ENCODE peak calls at places on chromosome 15, in nine cellular contexts. Y is adipocyte, L is H7, S is stomach, J is T-helper 2 cell, M is SK-N-DZ, G is kidney glomerular epithelial cell, U is uterus, P is NCI-H1417 treated with DMSO at 0.1 percent for 48 hours. C is an unnamed sample.
A peak's percentile ranks its signal among the peaks of the same experiment; 100 is the strongest.

GRCh38 chr15:93378547-93378946 is 289.5 kb upstream of the RGMA start:
- DNase-seq in S (no peak), Y (no peak), U (peak; percentile 60), L (no peak), M (no peak), G (no peak), J (no peak), P (peak; percentile 92), C (no peak)

GRCh38 chr15:90994059-90994416 is 297 bp downstream of the PRC1 start:
- DNase-seq in G (no peak), L (peak; percentile 80), U (no peak), S (peak; percentile 26), M (no peak), P (no peak), Y (peak; percentile 55), J (no peak), C (no peak)

GRCh38 chr15:66760968-66761722 is 59.1 kb downstream of the SMAD6 start:
- DNase-seq in L (no peak), M (no peak), S (no peak), Y (no peak), G (no peak), U (no peak), P (no peak), J (no peak), C (peak; percentile 39)

GRCh38 chr15:49831206-49831965 is 210.5 kb downstream of the DTWD1 start:
- DNase-seq in P (no peak), Y (peak; percentile 73), L (no peak), J (no peak), U (peak; percentile 58), M (no peak), G (peak; percentile 46), S (no peak), C (peak; percentile 92)

GRCh38 chr15:82709421-82710207 is at the start of gene AP3B2:
- DNase-seq in M (peak; percentile 88), Y (peak; percentile 88), G (peak; percentile 61), S (peak; percentile 68), P (peak; percentile 72), L (peak; percentile 97), U (peak; percentile 39), J (peak; percentile 48), C (peak; percentile 68)

GRCh38 chr15:69998541-69999391 is 99.0 kb downstream of the TLE3 start:
- DNase-seq in M (no peak), J (no peak), P (no peak), L (no peak), Y (no peak), G (no peak), S (no peak), U (no peak), C (no peak)

GRCh38 chr15:23801881-23802280 is 114.8 kb upstream of the NDN start:
- DNase-seq in G (no peak), M (no peak), L (no peak), P (no peak), S (peak; percentile 39), J (no peak), U (no peak), Y (no peak), C (no peak)

GRCh38 chr15:48868549-48868948 is 9.4 kb upstream of the EID1 start:
- DNase-seq in P (no peak), S (no peak), G (peak; percentile 78), Y (peak; percentile 56), J (no peak), M (no peak), L (no peak), U (no peak), C (peak; percentile 93)

GRCh38 chr15:52217186-52217585 is 26.0 kb upstream of the GNB5 start:
- DNase-seq in G (no peak), U (no peak), J (no peak), Y (no peak), L (peak; percentile 35), S (peak; percentile 65), M (peak; percentile 19), P (no peak), C (no peak)

GRCh38 chr15:68387288-68388143 is 44.4 kb downstream of the ITGA11 start:
- DNase-seq in P (no peak), J (no peak), Y (no peak), L (no peak), G (no peak), U (peak; percentile 8), S (peak; percentile 15), M (no peak), C (peak; percentile 56)

GRCh38 chr15:77029166-77030041 is 34.5 kb downstream of the PSTPIP1 start:
- DNase-seq in P (no peak), M (no peak), L (peak; percentile 45), U (no peak), S (peak; percentile 25), Y (no peak), G (no peak), J (no peak), C (no peak)

GRCh38 chr15:51288143-51289065 is 50.0 kb downstream of the CYP19A1 start:
- DNase-seq in L (no peak), M (peak; percentile 35), U (no peak), G (no peak), S (no peak), Y (no peak), P (no peak), J (no peak), C (peak; percentile 39)

GRCh38 chr15:55709458-55709857 is 33.5 kb downstream of the PRTG start:
- DNase-seq in Y (no peak), U (no peak), J (no peak), P (no peak), L (no peak), S (no peak), G (no peak), M (no peak), C (no peak)

GRCh38 chr15:70374096-70374495 is 276.4 kb upstream of the TLE3 start:
- DNase-seq in Y (no peak), P (no peak), U (no peak), M (no peak), J (no peak), S (no peak), G (no peak), L (no peak), C (no peak)

GRCh38 chr15:63402498-63403253 is 21.0 kb upstream of the CA12 start:
- DNase-seq in S (no peak), P (no peak), L (peak; percentile 56), J (peak; percentile 12), M (no peak), U (no peak), G (peak; percentile 64), Y (peak; percentile 80), C (peak; percentile 48)

GRCh38 chr15:55527150-55527549 is 19.1 kb upstream of the DNAAF4 start:
- DNase-seq in J (no peak), Y (no peak), P (no peak), S (no peak), U (no peak), G (no peak), L (no peak), M (no peak), C (no peak)

GRCh38 chr15:80695911-80696651 is 971 bp downstream of the ABHD17C start:
- DNase-seq in Y (peak; percentile 55), L (peak; percentile 63), S (peak; percentile 69), G (peak; percentile 18), P (no peak), J (peak; percentile 17), U (no peak), M (no peak), C (peak; percentile 30)

GRCh38 chr15:45148076-45149059 is 18.6 kb downstream of the DUOX1 start:
- DNase-seq in U (no peak), S (no peak), J (no peak), M (no peak), G (no peak), P (no peak), L (no peak), Y (no peak), C (no peak)

GRCh38 chr15:36925671-36926421 is 174.5 kb downstream of the MEIS2 start:
- DNase-seq in L (no peak), P (peak; percentile 73), Y (no peak), U (no peak), S (no peak), J (no peak), M (no peak), G (no peak), C (no peak)

GRCh38 chr15:65767895-65768294 is 24.2 kb downstream of the DENND4A start:
- DNase-seq in S (no peak), G (no peak), U (no peak), L (no peak), P (no peak), J (no peak), M (no peak), Y (no peak), C (no peak)

GRCh38 chr15:39213385-39213840 is 367.5 kb upstream of the THBS1 start:
- DNase-seq in L (peak; percentile 40), M (no peak), J (no peak), S (peak; percentile 38), G (no peak), P (no peak), Y (peak; percentile 85), U (peak; percentile 25), C (peak; percentile 85)

GRCh38 chr15:79595995-79596622 is 164.0 kb downstream of the MINAR1 start:
- DNase-seq in G (peak; percentile 79), U (no peak), P (peak; percentile 57), M (peak; percentile 92), L (peak; percentile 89), J (no peak), Y (peak; percentile 42), S (peak; percentile 60), C (peak; percentile 82)

GRCh38 chr15:86125775-86126174 is 46.1 kb downstream of the AGBL1 start:
- DNase-seq in L (no peak), M (no peak), G (no peak), J (no peak), U (no peak), S (no peak), Y (no peak), P (no peak), C (no peak)

GRCh38 chr15:47991376-47991775 is 129.4 kb upstream of the SLC24A5 start:
- DNase-seq in P (no peak), L (no peak), M (no peak), S (no peak), G (no peak), J (no peak), Y (no peak), U (no peak), C (no peak)

GRCh38 chr15:74045184-74045583 is 37.2 kb downstream of the GOLGA6A start:
- DNase-seq in M (no peak), P (no peak), L (no peak), Y (no peak), S (no peak), G (no peak), J (no peak), U (no peak), C (no peak)

GRCh38 chr15:23877502-23878412 is 190.7 kb upstream of the NDN start:
- DNase-seq in L (peak; percentile 78), G (peak; percentile 11), U (peak; percentile 42), M (peak; percentile 52), Y (no peak), P (peak; percentile 53), J (no peak), S (peak; percentile 52), C (no peak)

GRCh38 chr15:63522143-63522531 is 17.7 kb downstream of the USP3 start:
- DNase-seq in M (no peak), U (no peak), S (no peak), L (no peak), G (no peak), P (no peak), Y (no peak), J (no peak), C (no peak)

GRCh38 chr15:35674873-35675781 is 129.2 kb upstream of the DPH6 start:
- DNase-seq in P (no peak), G (peak; percentile 17), J (no peak), U (no peak), L (no peak), S (no peak), Y (peak; percentile 70), M (peak; percentile 23), C (peak; percentile 79)

GRCh38 chr15:91200101-91200754 is 100.2 kb downstream of the SV2B start:
- DNase-seq in S (no peak), Y (no peak), J (no peak), P (no peak), L (no peak), M (no peak), G (no peak), U (no peak), C (no peak)

GRCh38 chr15:73295630-73296286 is 73.0 kb downstream of the HCN4 start:
- DNase-seq in J (no peak), S (no peak), M (no peak), P (no peak), G (no peak), Y (peak; percentile 58), L (no peak), U (no peak), C (peak; percentile 53)